ENCODE peak calls at places on chromosomes 4 and X, in six cellular contexts. E is ovary, V is retinal pigment epithelial cell, Z is stomach, X is BE2C, Y is cardiac fibroblast. L is an unnamed sample.

GRCh38 chr4:159003420-159004253 is 99.2 kb upstream of the RAPGEF2 start:
- DNase-seq in E (no peak), V (no peak), Z (no peak), X (no peak), Y (peak), L (peak)

GRCh38 chr4:3870567-3870962 is 104.4 kb downstream of the ADRA2C start:
- DNase-seq in E (no peak), V (no peak), Z (no peak), X (no peak), Y (no peak), L (no peak)

GRCh38 chr4:4328206-4328605 is 38.2 kb downstream of the ZBTB49 start:
- DNase-seq in E (no peak), V (no peak), Z (no peak), X (no peak), Y (no peak), L (no peak)

GRCh38 chr4:41212221-41213203 is 1.8 kb downstream of the APBB2 start:
- DNase-seq in E (peak), V (peak), Z (peak), X (peak), Y (peak), L (peak)

GRCh38 chr4:28176942-28177341 is 1316.3 kb downstream of the STIM2 start:
- DNase-seq in E (no peak), V (no peak), Z (no peak), X (no peak), Y (no peak), L (no peak)

GRCh38 chr4:80913381-80913780 is 117.1 kb upstream of the BMP3 start:
- DNase-seq in E (no peak), V (no peak), Z (no peak), X (no peak), Y (no peak), L (no peak)

GRCh38 chrX:154750301-154751120 is at the start of gene GAB3:
- DNase-seq in E (no peak), V (no peak), Z (peak), X (peak), Y (peak), L (peak)

GRCh38 chr4:30720021-30720655 is at the start of gene PCDH7:
- DNase-seq in E (no peak), V (peak), Z (peak), X (no peak), Y (peak), L (peak)

GRCh38 chrX:7730071-7730470 is 112.9 kb upstream of the VCX start:
- DNase-seq in E (no peak), V (no peak), Z (no peak), X (no peak), Y (no peak), L (no peak)

GRCh38 chr4:28313729-28314713 is 1453.4 kb downstream of the STIM2 start:
- DNase-seq in E (no peak), V (no peak), Z (no peak), X (no peak), Y (no peak), L (no peak)

GRCh38 chr4:65670331-65671031 is at the start of gene EPHA5:
- DNase-seq in E (peak), V (peak), Z (peak), X (peak), Y (peak), L (peak)

GRCh38 chr4:173590697-173591096 is 60.7 kb upstream of the HAND2 start:
- DNase-seq in E (no peak), V (no peak), Z (no peak), X (no peak), Y (no peak), L (no peak)

GRCh38 chr4:173585876-173586572 is 56.0 kb upstream of the HAND2 start:
- DNase-seq in E (no peak), V (no peak), Z (no peak), X (no peak), Y (no peak), L (no peak)

GRCh38 chr4:173591760-173592159 is 61.7 kb upstream of the HAND2 start:
- DNase-seq in E (no peak), V (no peak), Z (no peak), X (no peak), Y (no peak), L (no peak)
- TF ChIP-seq CTCF in E (no peak), V (no peak), Z (no peak), X (peak), Y (no peak), L (no peak)

GRCh38 chrX:44871114-44871645 is 1.8 kb upstream of the KDM6A start:
- DNase-seq in E (peak), V (no peak), Z (peak), X (no peak), Y (peak), L (no peak)
- H3K4me3 ChIP-seq in E (no peak), V (peak), Z (peak), X (peak), Y (no peak), L (peak)

DNA sequence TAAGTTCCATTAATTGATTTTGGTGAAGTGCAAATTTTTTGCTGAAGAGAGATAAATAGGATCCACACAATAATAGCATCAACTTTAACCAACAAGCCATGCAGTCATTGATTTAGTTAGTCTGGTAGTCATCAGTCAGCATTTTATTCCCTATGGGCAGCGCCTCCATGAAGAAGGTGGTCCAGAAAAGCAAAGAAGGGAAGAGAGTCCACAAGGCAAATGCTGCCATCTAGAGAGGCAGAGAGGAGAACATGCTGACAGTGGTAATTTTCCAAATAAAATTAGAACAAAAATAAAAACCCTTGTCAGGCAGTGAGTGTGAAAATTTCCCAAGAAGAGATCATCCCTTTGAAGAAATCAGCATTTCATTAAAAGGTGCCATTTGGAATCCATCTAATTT is 366.7 kb upstream of the FAM241A start:
- DNase-seq in E (no peak), V (no peak), Z (no peak), X (no peak), Y (no peak), L (peak)
- TF ChIP-seq CTCF in E (no peak), V (peak), Z (no peak), X (peak), Y (no peak), L (peak)

DNA sequence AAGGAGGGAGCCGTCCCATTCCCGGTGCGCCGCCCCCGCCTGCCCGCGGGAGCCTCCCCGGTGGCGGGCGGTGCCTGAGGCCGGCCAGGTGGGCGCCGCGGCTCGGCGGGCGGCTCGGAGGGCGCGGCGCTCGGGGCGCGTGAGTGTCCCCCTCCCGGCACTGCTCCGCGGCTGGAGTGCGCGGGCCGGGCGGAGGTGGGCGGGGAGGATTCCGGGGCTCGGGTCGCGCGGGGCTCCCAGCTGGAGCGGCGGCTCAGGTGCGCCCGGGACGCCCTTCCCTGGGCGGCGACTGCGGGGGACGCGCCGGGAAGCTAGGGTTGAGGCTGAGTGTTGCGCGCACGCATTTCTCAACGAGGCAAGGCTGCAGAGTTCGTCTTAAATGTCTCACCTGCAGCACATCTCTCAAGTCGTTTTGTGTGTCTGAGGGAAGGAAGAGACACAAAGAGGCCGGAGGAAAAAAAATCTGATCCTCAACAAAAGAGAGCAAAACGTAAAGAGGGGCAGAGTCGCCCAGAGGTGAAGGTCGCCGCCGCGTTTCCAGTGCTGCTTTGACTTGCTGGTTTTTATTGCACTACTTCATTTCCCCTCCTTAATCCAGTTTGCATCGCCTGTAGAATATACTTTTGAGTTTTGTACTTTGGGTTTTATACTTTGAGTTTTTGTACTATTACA is 106.7 kb upstream of the STOX2 start:
- DNase-seq in E (no peak), V (no peak), Z (no peak), X (no peak), Y (no peak), L (no peak)
- H3K4me3 ChIP-seq in E (peak), V (peak), Z (peak), X (peak), Y (no peak), L (no peak)

GRCh38 chr4:37438880-37439279 is 194.3 kb downstream of the NWD2 start:
- DNase-seq in E (no peak), V (no peak), Z (no peak), X (no peak), Y (no peak), L (no peak)

GRCh38 chr4:37430718-37431416 is 186.3 kb downstream of the NWD2 start:
- DNase-seq in E (no peak), V (no peak), Z (no peak), X (no peak), Y (no peak), L (no peak)

GRCh38 chr4:37429906-37430305 is 185.4 kb downstream of the NWD2 start:
- DNase-seq in E (no peak), V (no peak), Z (no peak), X (no peak), Y (no peak), L (no peak)

GRCh38 chr4:37431417-37431743 is 186.8 kb downstream of the NWD2 start:
- DNase-seq in E (no peak), V (no peak), Z (no peak), X (no peak), Y (no peak), L (no peak)

GRCh38 chr4:37434469-37434868 is 189.9 kb downstream of the NWD2 start:
- DNase-seq in E (no peak), V (no peak), Z (no peak), X (no peak), Y (peak), L (peak)
- TF ChIP-seq CTCF in E (no peak), V (peak), Z (no peak), X (peak), Y (peak), L (peak)

DNA sequence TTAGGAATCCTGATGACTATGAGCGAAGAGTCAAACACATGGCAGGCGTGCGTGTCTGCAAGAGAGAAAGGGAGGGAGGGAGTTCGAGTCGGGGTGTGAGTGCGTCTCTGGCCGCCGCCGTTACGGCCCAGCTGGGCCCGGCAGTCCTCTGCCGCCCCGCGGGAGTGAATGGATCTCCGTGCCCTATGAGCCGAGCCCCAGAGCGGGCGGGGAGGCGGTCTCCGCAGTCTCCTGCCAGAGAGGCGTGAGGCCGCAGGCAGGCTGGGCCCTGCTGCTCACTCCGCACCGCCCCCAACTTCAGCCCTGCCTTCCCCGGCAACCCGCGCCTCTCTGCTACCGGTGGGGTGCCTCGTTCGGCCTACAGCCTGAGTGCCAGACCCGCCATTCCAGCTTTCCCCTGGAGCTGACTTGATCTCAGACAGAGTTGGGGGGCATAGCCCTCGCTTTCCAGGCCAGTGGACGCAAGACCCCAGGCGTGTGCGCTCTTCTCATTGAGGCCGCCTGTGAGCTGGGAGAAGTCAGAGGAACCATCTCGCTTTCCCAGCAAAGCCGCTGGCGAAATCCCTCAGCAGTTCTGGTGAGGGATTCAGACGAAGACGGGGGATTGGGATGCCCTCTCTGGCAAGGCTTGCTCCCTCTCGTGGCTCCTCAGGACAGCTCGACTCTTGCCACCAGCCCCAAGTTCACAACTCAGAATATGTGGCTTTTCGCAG is 1.4 kb downstream of the SLC16A2 start:
- DNase-seq in E (peak), V (no peak), Z (peak), X (peak), Y (peak), L (peak)
- H3K4me3 ChIP-seq in E (peak), V (peak), Z (peak), X (peak), Y (peak), L (peak)

DNA sequence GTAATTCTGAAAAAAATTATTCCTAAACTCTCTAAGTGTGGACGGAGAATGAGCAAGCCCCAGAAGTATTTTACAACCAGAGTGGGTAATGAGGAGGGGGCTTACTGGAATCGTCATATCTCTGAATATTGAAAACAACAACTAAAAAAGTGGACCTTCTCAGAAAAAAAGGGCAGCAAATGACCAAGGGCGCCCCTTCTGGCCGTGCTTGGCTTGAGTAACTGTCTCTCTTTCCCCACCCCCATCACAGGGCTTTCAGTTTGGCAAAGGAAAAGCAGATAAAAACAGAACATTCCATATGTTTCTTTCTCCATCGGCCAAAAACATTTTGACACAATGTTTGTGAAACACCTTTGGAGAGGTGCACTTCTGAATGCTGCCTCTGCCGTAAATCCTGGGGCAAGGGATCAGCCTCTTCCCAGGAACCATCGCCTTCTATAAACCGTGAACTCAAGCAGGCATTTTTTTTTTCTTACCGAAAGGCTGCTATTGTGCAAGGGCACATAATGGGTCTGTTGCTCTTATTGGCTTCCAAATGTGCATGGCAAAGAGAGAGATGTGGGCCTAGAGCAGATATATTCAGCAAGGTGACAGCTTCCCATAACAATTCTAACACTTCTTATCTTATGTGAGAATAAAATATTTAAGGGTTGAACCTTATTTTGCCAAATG is 115.4 kb downstream of the PARM1 start:
- DNase-seq in E (no peak), V (no peak), Z (no peak), X (no peak), Y (no peak), L (no peak)
- TF ChIP-seq CTCF in E (no peak), V (peak), Z (no peak), X (peak), Y (peak), L (no peak)

GRCh38 chr4:44446801-44447562 is 1.6 kb downstream of the KCTD8 start:
- DNase-seq in E (no peak), V (no peak), Z (peak), X (no peak), Y (no peak), L (no peak)
- H3K4me3 ChIP-seq in E (peak), V (peak), Z (peak), X (no peak), Y (peak), L (no peak)

GRCh38 chr4:111475001-111475400 is 670.3 kb upstream of the FAM241A start:
- DNase-seq in E (no peak), V (peak), Z (no peak), X (peak), Y (peak), L (peak)
- TF ChIP-seq CTCF in E (no peak), V (peak), Z (no peak), X (peak), Y (peak), L (peak)

GRCh38 chr4:140049924-140050681 is 103.9 kb downstream of the MAML3 start:
- DNase-seq in E (no peak), V (no peak), Z (no peak), X (peak), Y (peak), L (peak)
- H3K4me3 ChIP-seq in E (no peak), V (no peak), Z (peak), X (peak), Y (no peak), L (peak)

L was measured in choroid plexus epithelial cell.